ENCODE peak calls at places on chromosomes 4 and X, in nine cellular contexts. One of them, this sample, is unnamed.
A peak's percentile ranks its signal among the peaks of the same experiment; 100 is the strongest.

GRCh38 chrX:14673764-14674163 is 144.4 kb downstream of the GLRA2 start:
- DNase-seq in thyroid gland: peak; percentile 3
- DNase-seq in adrenal gland: no peak
- DNase-seq in heart left ventricle: no peak
- DNase-seq in HCT116: peak; percentile 78
- DNase-seq in right lobe of liver: no peak
- DNase-seq in upper lobe of left lung: no peak
- DNase-seq in IMR-90: peak; percentile 91
- DNase-seq in prostate gland: no peak
- DNase-seq in this sample: peak; percentile 39

GRCh38 chrX:17860811-17861495 is at the start of gene RAI2:
- DNase-seq in right lobe of liver: peak; percentile 46
- DNase-seq in adrenal gland: peak; percentile 48
- DNase-seq in heart left ventricle: peak; percentile 33
- DNase-seq in upper lobe of left lung: peak; percentile 31
- DNase-seq in prostate gland: peak; percentile 20
- DNase-seq in HCT116: no peak
- DNase-seq in thyroid gland: peak; percentile 67
- DNase-seq in IMR-90: no peak
- DNase-seq in this sample: peak; percentile 45

GRCh38 chr4:112252234-112252633 is 20.6 kb downstream of the AP1AR start:
- DNase-seq in upper lobe of left lung: no peak
- DNase-seq in adrenal gland: no peak
- DNase-seq in right lobe of liver: no peak
- DNase-seq in IMR-90: no peak
- DNase-seq in HCT116: no peak
- DNase-seq in thyroid gland: no peak
- DNase-seq in prostate gland: no peak
- DNase-seq in heart left ventricle: no peak
- DNase-seq in this sample: no peak

GRCh38 chrX:9746148-9746880 is 19.3 kb downstream of the GPR143 start:
- DNase-seq in prostate gland: no peak
- DNase-seq in heart left ventricle: no peak
- DNase-seq in IMR-90: peak; percentile 43
- DNase-seq in adrenal gland: no peak
- DNase-seq in right lobe of liver: no peak
- DNase-seq in thyroid gland: no peak
- DNase-seq in upper lobe of left lung: no peak
- DNase-seq in HCT116: no peak
- DNase-seq in this sample: no peak

GRCh38 chrX:150504399-150505186 is 63.8 kb upstream of the MTM1 start:
- DNase-seq in HCT116: no peak
- DNase-seq in adrenal gland: no peak
- DNase-seq in IMR-90: peak; percentile 37
- DNase-seq in thyroid gland: peak; percentile 60
- DNase-seq in upper lobe of left lung: no peak
- DNase-seq in right lobe of liver: no peak
- DNase-seq in prostate gland: no peak
- DNase-seq in heart left ventricle: no peak
- DNase-seq in this sample: peak; percentile 43

GRCh38 chr4:72468904-72469502 is 100.0 kb downstream of the ADAMTS3 start:
- DNase-seq in prostate gland: no peak
- DNase-seq in heart left ventricle: no peak
- DNase-seq in adrenal gland: no peak
- DNase-seq in thyroid gland: no peak
- DNase-seq in IMR-90: peak; percentile 20
- DNase-seq in HCT116: peak; percentile 4
- DNase-seq in right lobe of liver: no peak
- DNase-seq in upper lobe of left lung: no peak
- DNase-seq in this sample: no peak

GRCh38 chrX:54208531-54208930 is 25.5 kb upstream of the FAM120C start:
- DNase-seq in right lobe of liver: no peak
- DNase-seq in IMR-90: peak; percentile 63
- DNase-seq in upper lobe of left lung: no peak
- DNase-seq in prostate gland: no peak
- DNase-seq in adrenal gland: no peak
- DNase-seq in HCT116: no peak
- DNase-seq in heart left ventricle: no peak
- DNase-seq in thyroid gland: no peak
- DNase-seq in this sample: no peak

GRCh38 chr4:113394730-113395530 is 345.5 kb downstream of the ANK2 start:
- DNase-seq in HCT116: peak; percentile 82
- DNase-seq in adrenal gland: peak; percentile 75
- DNase-seq in heart left ventricle: peak; percentile 73
- DNase-seq in upper lobe of left lung: peak; percentile 54
- DNase-seq in right lobe of liver: no peak
- DNase-seq in IMR-90: peak; percentile 88
- DNase-seq in thyroid gland: peak; percentile 25
- DNase-seq in prostate gland: peak; percentile 85
- DNase-seq in this sample: peak; percentile 62

GRCh38 chr4:48960988-48961635 is 25.0 kb upstream of the CWH43 start:
- DNase-seq in IMR-90: no peak
- DNase-seq in prostate gland: no peak
- DNase-seq in HCT116: no peak
- DNase-seq in heart left ventricle: no peak
- DNase-seq in right lobe of liver: no peak
- DNase-seq in adrenal gland: no peak
- DNase-seq in thyroid gland: no peak
- DNase-seq in upper lobe of left lung: no peak
- DNase-seq in this sample: no peak

GRCh38 chr4:42637861-42638260 is 19.0 kb downstream of the ATP8A1 start:
- DNase-seq in heart left ventricle: no peak
- DNase-seq in right lobe of liver: no peak
- DNase-seq in HCT116: no peak
- DNase-seq in prostate gland: no peak
- DNase-seq in upper lobe of left lung: no peak
- DNase-seq in adrenal gland: no peak
- DNase-seq in IMR-90: no peak
- DNase-seq in thyroid gland: no peak
- DNase-seq in this sample: no peak

GRCh38 chrX:9393571-9393970 is 71.3 kb upstream of the TBL1X start:
- DNase-seq in adrenal gland: no peak
- DNase-seq in heart left ventricle: no peak
- DNase-seq in thyroid gland: no peak
- DNase-seq in right lobe of liver: no peak
- DNase-seq in upper lobe of left lung: no peak
- DNase-seq in HCT116: no peak
- DNase-seq in IMR-90: no peak
- DNase-seq in prostate gland: no peak
- DNase-seq in this sample: no peak

GRCh38 chr4:84028340-84028739 is 470.8 kb downstream of the NKX6-1 start:
- DNase-seq in IMR-90: no peak
- DNase-seq in upper lobe of left lung: no peak
- DNase-seq in heart left ventricle: no peak
- DNase-seq in right lobe of liver: no peak
- DNase-seq in HCT116: peak; percentile 15
- DNase-seq in adrenal gland: no peak
- DNase-seq in prostate gland: no peak
- DNase-seq in thyroid gland: no peak
- DNase-seq in this sample: no peak

GRCh38 chrX:29661290-29661689 is 554.1 kb upstream of the MAGEB2 start:
- DNase-seq in thyroid gland: no peak
- DNase-seq in HCT116: no peak
- DNase-seq in right lobe of liver: no peak
- DNase-seq in upper lobe of left lung: no peak
- DNase-seq in adrenal gland: no peak
- DNase-seq in heart left ventricle: no peak
- DNase-seq in prostate gland: no peak
- DNase-seq in IMR-90: peak; percentile 73
- DNase-seq in this sample: no peak

GRCh38 chrX:45696762-45697161 is 496.1 kb upstream of the DIPK2B start:
- DNase-seq in thyroid gland: no peak
- DNase-seq in adrenal gland: no peak
- DNase-seq in prostate gland: no peak
- DNase-seq in heart left ventricle: no peak
- DNase-seq in upper lobe of left lung: no peak
- DNase-seq in HCT116: no peak
- DNase-seq in IMR-90: no peak
- DNase-seq in right lobe of liver: no peak
- DNase-seq in this sample: no peak

GRCh38 chr4:130640583-130640982 is 1544.6 kb downstream of the C4orf33 start:
- DNase-seq in heart left ventricle: no peak
- DNase-seq in upper lobe of left lung: no peak
- DNase-seq in HCT116: no peak
- DNase-seq in thyroid gland: no peak
- DNase-seq in IMR-90: no peak
- DNase-seq in right lobe of liver: no peak
- DNase-seq in prostate gland: no peak
- DNase-seq in adrenal gland: no peak
- DNase-seq in this sample: no peak

GRCh38 chr4:43316813-43317212 is 424.3 kb downstream of the GRXCR1 start:
- DNase-seq in adrenal gland: no peak
- DNase-seq in HCT116: no peak
- DNase-seq in upper lobe of left lung: no peak
- DNase-seq in thyroid gland: no peak
- DNase-seq in IMR-90: peak; percentile 58
- DNase-seq in right lobe of liver: no peak
- DNase-seq in heart left ventricle: no peak
- DNase-seq in prostate gland: no peak
- DNase-seq in this sample: no peak

GRCh38 chrX:118528089-118528753 is 32.6 kb downstream of the DOCK11 start:
- DNase-seq in upper lobe of left lung: no peak
- DNase-seq in HCT116: no peak
- DNase-seq in prostate gland: no peak
- DNase-seq in right lobe of liver: no peak
- DNase-seq in thyroid gland: no peak
- DNase-seq in heart left ventricle: no peak
- DNase-seq in IMR-90: no peak
- DNase-seq in adrenal gland: no peak
- DNase-seq in this sample: no peak

GRCh38 chrX:12949927-12950656 is 24.8 kb upstream of the TMSB4X start:
- DNase-seq in IMR-90: peak; percentile 92
- DNase-seq in HCT116: no peak
- DNase-seq in right lobe of liver: peak; percentile 77
- DNase-seq in adrenal gland: peak; percentile 79
- DNase-seq in prostate gland: peak; percentile 44
- DNase-seq in thyroid gland: peak; percentile 39
- DNase-seq in heart left ventricle: peak; percentile 77
- DNase-seq in upper lobe of left lung: peak; percentile 86
- DNase-seq in this sample: peak; percentile 84

GRCh38 chrX:149996515-149996914 is 58.2 kb upstream of the EOLA2 start:
- DNase-seq in HCT116: no peak
- DNase-seq in thyroid gland: no peak
- DNase-seq in IMR-90: no peak
- DNase-seq in adrenal gland: no peak
- DNase-seq in right lobe of liver: no peak
- DNase-seq in heart left ventricle: no peak
- DNase-seq in prostate gland: no peak
- DNase-seq in upper lobe of left lung: no peak
- DNase-seq in this sample: peak; percentile 3

GRCh38 chr4:187814737-187815465 is 180.7 kb upstream of the ZFP42 start:
- DNase-seq in thyroid gland: peak; percentile 18
- DNase-seq in heart left ventricle: no peak
- DNase-seq in right lobe of liver: no peak
- DNase-seq in upper lobe of left lung: no peak
- DNase-seq in prostate gland: no peak
- DNase-seq in adrenal gland: peak; percentile 42
- DNase-seq in HCT116: no peak
- DNase-seq in IMR-90: peak; percentile 23
- DNase-seq in this sample: peak; percentile 56
- TF ChIP-seq POLR2A in thyroid gland: peak; percentile 10
- TF ChIP-seq POLR2A in heart left ventricle: no peak
- TF ChIP-seq POLR2A in right lobe of liver: no peak
- TF ChIP-seq POLR2A in upper lobe of left lung: no peak
- TF ChIP-seq POLR2A in prostate gland: no peak
- TF ChIP-seq POLR2A in adrenal gland: no peak
- TF ChIP-seq POLR2A in HCT116: no peak
- TF ChIP-seq POLR2A in IMR-90: no peak
- TF ChIP-seq POLR2A in this sample: no peak

GRCh38 chr4:169249214-169249973 is 21.4 kb downstream of the SH3RF1 start:
- DNase-seq in prostate gland: no peak
- DNase-seq in upper lobe of left lung: no peak
- DNase-seq in thyroid gland: no peak
- DNase-seq in adrenal gland: no peak
- DNase-seq in right lobe of liver: no peak
- DNase-seq in heart left ventricle: no peak
- DNase-seq in HCT116: no peak
- DNase-seq in IMR-90: peak; percentile 87
- DNase-seq in this sample: no peak
- H3K4me1 ChIP-seq in prostate gland: peaks cover 6% of the 10 kb centered on the region
- H3K4me1 ChIP-seq in upper lobe of left lung: peaks cover 27% of the 10 kb centered on the region
- H3K4me1 ChIP-seq in thyroid gland: peaks cover 81% of the 10 kb centered on the region
- H3K4me1 ChIP-seq in adrenal gland: peaks cover 39% of the 10 kb centered on the region
- H3K4me1 ChIP-seq in right lobe of liver: no peaks in the 10 kb centered on the region
- H3K4me1 ChIP-seq in heart left ventricle: no peaks in the 10 kb centered on the region
- H3K4me1 ChIP-seq in HCT116: peaks cover 70% of the 10 kb centered on the region
- H3K4me1 ChIP-seq in IMR-90: peaks cover 17% of the 10 kb centered on the region
- H3K4me1 ChIP-seq in this sample: peaks cover 61% of the 10 kb centered on the region

GRCh38 chr4:4269326-4269725 is 20.6 kb downstream of the LYAR start:
- DNase-seq in adrenal gland: no peak
- DNase-seq in IMR-90: no peak
- DNase-seq in thyroid gland: no peak
- DNase-seq in prostate gland: no peak
- DNase-seq in heart left ventricle: no peak
- DNase-seq in right lobe of liver: no peak
- DNase-seq in HCT116: no peak
- DNase-seq in upper lobe of left lung: no peak
- DNase-seq in this sample: no peak
- TF ChIP-seq POLR2A in adrenal gland: no peak
- TF ChIP-seq POLR2A in IMR-90: no peak
- TF ChIP-seq POLR2A in thyroid gland: no peak
- TF ChIP-seq POLR2A in prostate gland: no peak
- TF ChIP-seq POLR2A in heart left ventricle: no peak
- TF ChIP-seq POLR2A in right lobe of liver: no peak
- TF ChIP-seq POLR2A in HCT116: no peak
- TF ChIP-seq POLR2A in upper lobe of left lung: no peak
- TF ChIP-seq POLR2A in this sample: no peak

DNA sequence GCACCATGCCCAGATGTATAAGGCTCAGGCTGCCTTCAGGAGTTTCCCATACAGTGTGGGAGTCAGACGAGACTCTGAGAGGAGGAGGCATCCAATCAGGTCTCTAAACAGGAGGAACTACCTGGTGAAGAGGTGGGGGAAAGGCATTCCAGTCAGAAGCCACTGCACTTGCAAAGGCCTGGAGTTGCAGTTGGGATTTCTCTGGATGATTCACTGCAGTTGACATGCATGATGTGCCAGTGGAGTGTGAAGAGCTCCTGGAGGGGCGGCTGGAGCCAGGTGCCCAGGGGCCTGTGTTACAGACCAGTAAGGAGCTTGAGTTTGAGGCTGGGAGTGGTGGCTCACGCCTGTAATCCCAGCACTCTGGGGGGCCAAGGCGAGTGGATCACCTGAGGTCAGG is 339.1 kb downstream of the ARHGAP10 start:
- DNase-seq in heart left ventricle: no peak
- DNase-seq in right lobe of liver: no peak
- DNase-seq in prostate gland: no peak
- DNase-seq in HCT116: no peak
- DNase-seq in thyroid gland: peak; percentile 74
- DNase-seq in upper lobe of left lung: no peak
- DNase-seq in IMR-90: no peak
- DNase-seq in adrenal gland: no peak
- DNase-seq in this sample: no peak
- H3K4me1 ChIP-seq in heart left ventricle: no peaks in the 10 kb centered on the region
- H3K4me1 ChIP-seq in right lobe of liver: no peaks in the 10 kb centered on the region
- H3K4me1 ChIP-seq in prostate gland: no peaks in the 10 kb centered on the region
- H3K4me1 ChIP-seq in HCT116: no peaks in the 10 kb centered on the region
- H3K4me1 ChIP-seq in thyroid gland: peaks cover 24% of the 10 kb centered on the region
- H3K4me1 ChIP-seq in upper lobe of left lung: no peaks in the 10 kb centered on the region
- H3K4me1 ChIP-seq in IMR-90: peaks cover 4% of the 10 kb centered on the region
- H3K4me1 ChIP-seq in adrenal gland: no peaks in the 10 kb centered on the region
- H3K4me1 ChIP-seq in this sample: peaks cover 6% of the 10 kb centered on the region

GRCh38 chr4:4541661-4542570 is at the start of gene STX18:
- DNase-seq in IMR-90: peak; percentile 83
- DNase-seq in heart left ventricle: peak; percentile 86
- DNase-seq in HCT116: peak; percentile 74
- DNase-seq in upper lobe of left lung: peak; percentile 83
- DNase-seq in adrenal gland: peak; percentile 86
- DNase-seq in right lobe of liver: peak; percentile 88
- DNase-seq in thyroid gland: peak; percentile 78
- DNase-seq in prostate gland: peak; percentile 63
- DNase-seq in this sample: peak; percentile 86
- TF ChIP-seq POLR2A in IMR-90: peak; percentile 84
- TF ChIP-seq POLR2A in heart left ventricle: no peak
- TF ChIP-seq POLR2A in HCT116: peak; percentile 77
- TF ChIP-seq POLR2A in upper lobe of left lung: peak; percentile 88
- TF ChIP-seq POLR2A in adrenal gland: peak; percentile 81
- TF ChIP-seq POLR2A in right lobe of liver: peak; percentile 72
- TF ChIP-seq POLR2A in thyroid gland: peak; percentile 59
- TF ChIP-seq POLR2A in prostate gland: peak; percentile 52
- TF ChIP-seq POLR2A in this sample: peak; percentile 87

This sample was measured in body of pancreas.